ENCODE peak calls at places on chromosomes 1 and 21, in six cellular contexts. T, M, Q, V, P and J are unnamed samples.

GRCh38 chr1:43804569-43804968 is 97.2 kb downstream of the ST3GAL3 start:
- DNase-seq in T (no peak), M (no peak), Q (no peak), V (no peak), P (no peak), J (no peak)

GRCh38 chr1:29870621-29871020 is 634.3 kb downstream of the PTPRU start:
- DNase-seq in T (no peak), M (no peak), Q (no peak), V (no peak), P (no peak), J (no peak)

GRCh38 chr21:34865922-34866271 is 183.2 kb downstream of the RUNX1 start:
- DNase-seq in T (peak), M (peak), Q (peak), V (no peak), P (no peak), J (no peak)

GRCh38 chr1:28374297-28374696 is 4.8 kb downstream of the PHACTR4 start:
- DNase-seq in T (no peak), M (no peak), Q (no peak), V (no peak), P (peak), J (no peak)

GRCh38 chr1:234825498-234826176 is 215.7 kb upstream of the IRF2BP2 start:
- DNase-seq in T (no peak), M (no peak), Q (no peak), V (no peak), P (no peak), J (no peak)

GRCh38 chr1:85048296-85049064 is at the start of gene MCOLN3:
- DNase-seq in T (no peak), M (peak), Q (no peak), V (peak), P (peak), J (peak)

GRCh38 chr1:85654066-85654782 is 54.0 kb downstream of the ZNHIT6 start:
- DNase-seq in T (no peak), M (no peak), Q (no peak), V (no peak), P (peak), J (no peak)

GRCh38 chr1:17586172-17586963 is 46.9 kb downstream of the ARHGEF10L start:
- DNase-seq in T (peak), M (no peak), Q (no peak), V (no peak), P (peak), J (no peak)

GRCh38 chr1:226890331-226891108 is 20.1 kb downstream of the PSEN2 start:
- DNase-seq in T (no peak), M (peak), Q (no peak), V (no peak), P (no peak), J (no peak)

GRCh38 chr21:44370027-44370735 is 16.8 kb downstream of the TRPM2 start:
- DNase-seq in T (no peak), M (peak), Q (no peak), V (no peak), P (no peak), J (peak)

GRCh38 chr1:228162286-228163003 is 3.2 kb upstream of the IBA57 start:
- DNase-seq in T (no peak), M (peak), Q (no peak), V (no peak), P (no peak), J (peak)

GRCh38 chr1:51575406-51576084 is 41.3 kb upstream of the OSBPL9 start:
- DNase-seq in T (no peak), M (no peak), Q (no peak), V (no peak), P (no peak), J (no peak)

GRCh38 chr1:98668733-98669132 is 7.2 kb downstream of the SNX7 start:
- DNase-seq in T (no peak), M (no peak), Q (no peak), V (no peak), P (no peak), J (no peak)

GRCh38 chr1:99565606-99566289 is 80.2 kb upstream of the PALMD start:
- DNase-seq in T (no peak), M (no peak), Q (no peak), V (no peak), P (no peak), J (no peak)

GRCh38 chr1:152495066-152495675 is 15.4 kb upstream of the LCE5A start:
- DNase-seq in T (peak), M (no peak), Q (no peak), V (no peak), P (peak), J (no peak)

GRCh38 chr1:193685986-193686385 is 499.6 kb upstream of the B3GALT2 start:
- DNase-seq in T (peak), M (no peak), Q (no peak), V (no peak), P (no peak), J (no peak)

GRCh38 chr1:226586650-226587443 is 38.3 kb downstream of the STUM start:
- DNase-seq in T (no peak), M (peak), Q (no peak), V (no peak), P (no peak), J (peak)

GRCh38 chr1:206705187-206705586 is 20.5 kb downstream of the MAPKAPK2 start:
- DNase-seq in T (no peak), M (no peak), Q (no peak), V (no peak), P (peak), J (no peak)

GRCh38 chr1:111463029-111463683 is 10.6 kb upstream of the C1orf162 start:
- DNase-seq in T (no peak), M (no peak), Q (no peak), V (no peak), P (peak), J (no peak)

GRCh38 chr1:198417041-198417440 is 123.4 kb downstream of the ATP6V1G3 start:
- DNase-seq in T (no peak), M (no peak), Q (no peak), V (no peak), P (peak), J (no peak)

GRCh38 chr1:226523646-226524406 is 24.7 kb upstream of the STUM start:
- DNase-seq in T (no peak), M (no peak), Q (no peak), V (no peak), P (no peak), J (no peak)

GRCh38 chr1:197782719-197783328 is 7.5 kb upstream of the DENND1B start:
- DNase-seq in T (no peak), M (no peak), Q (no peak), V (no peak), P (no peak), J (no peak)

GRCh38 chr1:162635418-162635817 is 3.2 kb downstream of the DDR2 start:
- DNase-seq in T (no peak), M (no peak), Q (no peak), V (no peak), P (no peak), J (no peak)

GRCh38 chr1:147717051-147717705 is 43.2 kb downstream of the GJA5 start:
- DNase-seq in T (no peak), M (no peak), Q (no peak), V (no peak), P (no peak), J (peak)

GRCh38 chr1:172136925-172137324 is 283.6 kb upstream of the C1orf105 start:
- DNase-seq in T (no peak), M (no peak), Q (no peak), V (no peak), P (no peak), J (no peak)

GRCh38 chr1:28601696-28602095 is 9.6 kb downstream of the RAB42 start:
- DNase-seq in T (no peak), M (no peak), Q (no peak), V (no peak), P (peak), J (no peak)